ENCODE peak calls at places on chromosomes 1 and 21, in seven cellular contexts. One of them, this sample, is unnamed.
A peak's percentile ranks its signal among the peaks of the same experiment; 100 is the strongest.

GRCh38 chr1:67722292-67722944 is 37.4 kb downstream of the GADD45A start:
- DNase-seq in psoas muscle: no peak
- DNase-seq in tibial nerve: no peak
- DNase-seq in Peyer's patch: no peak
- DNase-seq in HCT116: no peak
- DNase-seq in lower lobe of right lung: no peak
- DNase-seq in MG63: no peak
- DNase-seq in this sample: no peak

GRCh38 chr1:244705268-244706234 is 52.6 kb downstream of the DESI2 start:
- DNase-seq in HCT116: no peak
- DNase-seq in lower lobe of right lung: no peak
- DNase-seq in tibial nerve: no peak
- DNase-seq in psoas muscle: no peak
- DNase-seq in MG63: no peak
- DNase-seq in Peyer's patch: no peak
- DNase-seq in this sample: no peak

GRCh38 chr1:93552751-93553455 is 105.0 kb downstream of the FNBP1L start:
- DNase-seq in HCT116: peak; percentile 16
- DNase-seq in psoas muscle: no peak
- DNase-seq in lower lobe of right lung: no peak
- DNase-seq in Peyer's patch: no peak
- DNase-seq in MG63: peak; percentile 12
- DNase-seq in tibial nerve: no peak
- DNase-seq in this sample: no peak

GRCh38 chr1:34162852-34163766 is 1.9 kb downstream of the CSMD2 start:
- DNase-seq in psoas muscle: peak; percentile 79
- DNase-seq in tibial nerve: peak; percentile 30
- DNase-seq in Peyer's patch: peak; percentile 53
- DNase-seq in HCT116: peak; percentile 39
- DNase-seq in lower lobe of right lung: peak; percentile 75
- DNase-seq in MG63: peak; percentile 85
- DNase-seq in this sample: peak; percentile 51

GRCh38 chr1:210293191-210293607 is 35.5 kb upstream of the HHAT start:
- DNase-seq in HCT116: no peak
- DNase-seq in lower lobe of right lung: peak; percentile 48
- DNase-seq in tibial nerve: peak; percentile 45
- DNase-seq in MG63: peak; percentile 95
- DNase-seq in psoas muscle: peak; percentile 58
- DNase-seq in Peyer's patch: peak; percentile 46
- DNase-seq in this sample: no peak

GRCh38 chr1:81617308-81618027 is 183.3 kb upstream of the ADGRL2 start:
- DNase-seq in lower lobe of right lung: no peak
- DNase-seq in psoas muscle: no peak
- DNase-seq in MG63: no peak
- DNase-seq in tibial nerve: no peak
- DNase-seq in HCT116: no peak
- DNase-seq in Peyer's patch: no peak
- DNase-seq in this sample: no peak

GRCh38 chr21:16570856-16571255 is 841.1 kb downstream of the USP25 start:
- DNase-seq in Peyer's patch: no peak
- DNase-seq in tibial nerve: no peak
- DNase-seq in HCT116: no peak
- DNase-seq in MG63: no peak
- DNase-seq in psoas muscle: no peak
- DNase-seq in lower lobe of right lung: no peak
- DNase-seq in this sample: no peak

GRCh38 chr1:97136971-97137370 is 415.4 kb downstream of the PTBP2 start:
- DNase-seq in lower lobe of right lung: no peak
- DNase-seq in HCT116: no peak
- DNase-seq in psoas muscle: no peak
- DNase-seq in tibial nerve: no peak
- DNase-seq in Peyer's patch: no peak
- DNase-seq in MG63: no peak
- DNase-seq in this sample: no peak

GRCh38 chr1:110591956-110592355 is 14.2 kb downstream of the KCNA2 start:
- DNase-seq in psoas muscle: no peak
- DNase-seq in Peyer's patch: no peak
- DNase-seq in tibial nerve: no peak
- DNase-seq in MG63: no peak
- DNase-seq in HCT116: no peak
- DNase-seq in lower lobe of right lung: no peak
- DNase-seq in this sample: no peak

DNA sequence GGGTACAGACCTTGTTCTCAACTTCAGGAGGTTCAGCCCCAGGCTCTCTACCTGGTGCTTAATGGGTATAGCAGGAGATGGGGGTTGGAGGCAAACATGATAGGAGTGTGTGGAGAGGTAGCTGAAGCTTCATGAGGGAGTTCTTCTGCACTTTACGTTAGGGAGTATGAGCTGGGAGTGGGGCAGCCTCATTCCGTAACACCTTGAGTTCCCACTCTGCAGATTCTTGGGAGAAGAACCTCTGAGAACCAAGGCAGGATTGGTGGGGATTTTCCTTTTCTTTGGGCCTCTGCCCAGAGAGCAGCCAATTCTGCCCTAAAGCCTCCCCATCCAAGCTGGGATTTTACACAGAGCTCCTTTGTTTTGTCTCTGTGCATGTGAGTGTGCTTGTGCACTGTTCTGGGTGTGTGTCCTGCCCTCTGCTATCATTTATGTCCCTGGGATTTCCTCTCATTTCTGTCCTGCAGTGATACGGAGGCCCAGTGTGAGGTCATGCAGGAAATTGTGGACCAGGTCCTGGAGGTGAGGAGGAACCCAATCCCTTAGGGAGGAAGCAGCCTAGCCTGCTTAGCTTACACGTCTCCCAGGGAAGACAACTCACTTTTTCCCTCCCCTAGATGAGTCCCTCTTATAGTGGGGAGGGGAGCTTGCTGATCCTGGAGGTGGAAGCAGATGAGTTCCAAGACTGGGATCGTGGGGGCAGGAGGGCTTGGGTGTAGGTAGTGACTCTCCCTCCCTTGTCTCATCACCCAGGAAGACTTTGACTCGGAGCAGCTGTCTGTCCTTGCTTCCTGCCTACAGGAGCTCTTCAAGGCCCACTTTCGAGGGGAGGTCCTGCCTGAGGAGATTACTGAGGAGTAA is 11.6 kb upstream of the SLC27A3 start:
- DNase-seq in tibial nerve: no peak
- DNase-seq in Peyer's patch: no peak
- DNase-seq in psoas muscle: no peak
- DNase-seq in lower lobe of right lung: no peak
- DNase-seq in HCT116: no peak
- DNase-seq in MG63: no peak
- DNase-seq in this sample: no peak
- H3K36me3 ChIP-seq in tibial nerve: peaks cover 9% of the 10 kb centered on the region
- H3K36me3 ChIP-seq in Peyer's patch: peaks cover 95% of the 10 kb centered on the region
- H3K36me3 ChIP-seq in psoas muscle: peaks cover 99% of the 10 kb centered on the region
- H3K36me3 ChIP-seq in lower lobe of right lung: peaks cover 99% of the 10 kb centered on the region
- H3K36me3 ChIP-seq in HCT116: peaks cover 40% of the 10 kb centered on the region
- H3K36me3 ChIP-seq in MG63: peaks cover 88% of the 10 kb centered on the region
- H3K36me3 ChIP-seq in this sample: peaks cover 5% of the 10 kb centered on the region

GRCh38 chr1:6030547-6031261 is 15.0 kb upstream of the KCNAB2 start:
- DNase-seq in Peyer's patch: no peak
- DNase-seq in lower lobe of right lung: no peak
- DNase-seq in tibial nerve: no peak
- DNase-seq in MG63: no peak
- DNase-seq in HCT116: no peak
- DNase-seq in psoas muscle: no peak
- DNase-seq in this sample: no peak
- H3K4me3 ChIP-seq in Peyer's patch: no peak overlapping the region
- H3K4me3 ChIP-seq in lower lobe of right lung: no peak overlapping the region
- H3K4me3 ChIP-seq in tibial nerve: no peak overlapping the region
- H3K4me3 ChIP-seq in MG63: no peak overlapping the region
- H3K4me3 ChIP-seq in HCT116: no peak overlapping the region
- H3K4me3 ChIP-seq in psoas muscle: no peak overlapping the region
- H3K4me3 ChIP-seq in this sample: no peak overlapping the region

DNA sequence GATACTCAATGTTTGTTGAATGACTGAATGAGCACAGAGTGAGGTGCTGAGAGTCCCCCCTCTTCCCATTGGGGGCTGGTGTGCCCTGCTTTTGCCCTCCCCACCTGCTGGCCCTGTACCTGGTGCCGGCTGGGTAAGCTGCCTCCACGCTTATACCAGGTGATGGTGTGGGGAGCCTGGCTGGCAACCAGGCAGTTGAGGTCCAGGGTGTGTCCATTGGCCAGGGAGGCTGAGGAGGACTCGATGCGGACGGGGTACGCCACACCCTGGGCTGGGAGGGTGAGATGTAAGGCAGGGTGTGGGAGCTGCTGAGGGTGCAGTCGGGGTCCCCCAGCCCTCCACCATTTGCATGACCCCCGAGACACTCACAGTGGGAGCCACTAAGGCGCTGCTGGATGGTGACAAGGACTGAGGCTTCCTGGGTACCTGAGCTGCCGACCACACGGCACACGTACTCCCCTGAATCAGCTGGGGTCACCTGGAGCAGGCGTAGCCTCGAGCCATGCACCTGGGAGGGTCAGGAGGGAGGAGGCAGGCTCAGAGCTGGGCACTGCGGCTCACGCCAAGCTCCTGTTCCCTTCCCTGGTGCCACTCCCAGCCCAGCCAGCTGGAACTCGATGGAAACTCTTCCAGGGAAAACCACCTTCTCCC is 36.6 kb downstream of the LDLRAD2 start:
- DNase-seq in tibial nerve: no peak
- DNase-seq in lower lobe of right lung: no peak
- DNase-seq in HCT116: no peak
- DNase-seq in Peyer's patch: no peak
- DNase-seq in MG63: no peak
- DNase-seq in psoas muscle: no peak
- DNase-seq in this sample: no peak
- H3K36me3 ChIP-seq in tibial nerve: peaks cover 28% of the 10 kb centered on the region
- H3K36me3 ChIP-seq in lower lobe of right lung: peaks cover 97% of the 10 kb centered on the region
- H3K36me3 ChIP-seq in HCT116: no peaks in the 10 kb centered on the region
- H3K36me3 ChIP-seq in Peyer's patch: peaks cover 92% of the 10 kb centered on the region
- H3K36me3 ChIP-seq in MG63: peaks cover 71% of the 10 kb centered on the region
- H3K36me3 ChIP-seq in psoas muscle: peaks cover 100% of the 10 kb centered on the region
- H3K36me3 ChIP-seq in this sample: peaks cover 7% of the 10 kb centered on the region

GRCh38 chr1:40709802-40710278 is 18.3 kb downstream of the NFYC start:
- DNase-seq in lower lobe of right lung: no peak
- DNase-seq in Peyer's patch: no peak
- DNase-seq in HCT116: no peak
- DNase-seq in tibial nerve: no peak
- DNase-seq in psoas muscle: no peak
- DNase-seq in MG63: no peak
- DNase-seq in this sample: no peak
- H3K4me3 ChIP-seq in lower lobe of right lung: peak overlapping the region; percentile 60
- H3K4me3 ChIP-seq in Peyer's patch: peak overlapping the region; percentile 31
- H3K4me3 ChIP-seq in HCT116: peak overlapping the region; percentile 61
- H3K4me3 ChIP-seq in tibial nerve: peak overlapping the region; percentile 15
- H3K4me3 ChIP-seq in psoas muscle: peak overlapping the region; percentile 75
- H3K4me3 ChIP-seq in MG63: peak overlapping the region; percentile 55
- H3K4me3 ChIP-seq in this sample: peak overlapping the region; percentile 83

GRCh38 chr1:1491601-1492000 is 20.0 kb downstream of the ATAD3B start:
- DNase-seq in HCT116: no peak
- DNase-seq in lower lobe of right lung: no peak
- DNase-seq in Peyer's patch: no peak
- DNase-seq in tibial nerve: no peak
- DNase-seq in psoas muscle: no peak
- DNase-seq in MG63: no peak
- DNase-seq in this sample: no peak
- H3K36me3 ChIP-seq in HCT116: peaks cover 63% of the 10 kb centered on the region
- H3K36me3 ChIP-seq in lower lobe of right lung: peaks cover 67% of the 10 kb centered on the region
- H3K36me3 ChIP-seq in Peyer's patch: peaks cover 71% of the 10 kb centered on the region
- H3K36me3 ChIP-seq in tibial nerve: peaks cover 17% of the 10 kb centered on the region
- H3K36me3 ChIP-seq in psoas muscle: peaks cover 82% of the 10 kb centered on the region
- H3K36me3 ChIP-seq in MG63: peaks cover 75% of the 10 kb centered on the region
- H3K36me3 ChIP-seq in this sample: no peaks in the 10 kb centered on the region

DNA sequence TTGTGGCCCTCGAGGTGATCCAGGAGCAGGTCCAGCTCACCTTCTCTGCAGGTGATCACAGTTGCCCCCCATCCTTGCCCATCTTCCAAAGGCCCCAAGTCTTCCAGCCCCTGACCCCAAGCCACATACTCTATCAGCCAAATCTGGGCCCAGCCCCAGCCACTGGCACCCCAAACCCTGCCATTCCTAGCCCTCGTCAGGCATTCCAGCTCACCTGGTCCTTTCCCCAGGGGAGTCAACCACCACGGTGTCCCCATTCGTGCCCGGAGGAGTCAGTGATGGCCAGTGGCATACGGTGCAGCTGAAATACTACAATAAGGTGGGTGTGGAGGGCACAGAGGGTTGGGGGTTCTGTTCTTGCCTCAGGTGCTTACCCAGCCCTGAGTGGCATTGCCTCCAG is 12.2 kb downstream of the CELSR2 start:
- DNase-seq in HCT116: no peak
- DNase-seq in tibial nerve: no peak
- DNase-seq in MG63: no peak
- DNase-seq in lower lobe of right lung: no peak
- DNase-seq in psoas muscle: no peak
- DNase-seq in Peyer's patch: no peak
- DNase-seq in this sample: no peak
- H3K4me3 ChIP-seq in HCT116: no peak overlapping the region
- H3K4me3 ChIP-seq in tibial nerve: no peak overlapping the region
- H3K4me3 ChIP-seq in MG63: no peak overlapping the region
- H3K4me3 ChIP-seq in lower lobe of right lung: no peak overlapping the region
- H3K4me3 ChIP-seq in psoas muscle: no peak overlapping the region
- H3K4me3 ChIP-seq in Peyer's patch: no peak overlapping the region
- H3K4me3 ChIP-seq in this sample: no peak overlapping the region

This sample was measured in kidney epithelial cell.